ENCODE peak calls at places on chromosomes 11 and 22, in five cellular contexts. J is A673; N is cardiac fibroblast; O is fibroblast of mammary gland; L is CD4-positive, alpha-beta T cell. I is an unnamed sample.

GRCh38 chr11:71453911-71454304 is 905 bp downstream of the NADSYN1 start:
- DNase-seq in J (no peak), N (no peak), O (no peak), L (no peak), I (no peak)

GRCh38 chr22:42432818-42433217 is 615 bp upstream of the NFAM1 start:
- DNase-seq in J (no peak), N (no peak), O (no peak), L (no peak), I (no peak)

GRCh38 chr11:122696662-122697061 is 41.1 kb downstream of the UBASH3B start:
- DNase-seq in J (no peak), N (no peak), O (no peak), L (peak), I (peak)

GRCh38 chr22:49951001-49951677 is 9.4 kb upstream of the PIM3 start:
- DNase-seq in J (no peak), N (no peak), O (peak), L (no peak), I (peak)

GRCh38 chr11:1126935-1127663 is 30.7 kb upstream of the MUC5AC start:
- DNase-seq in J (no peak), N (no peak), O (no peak), L (no peak), I (no peak)

GRCh38 chr11:62933775-62934495 is 12.8 kb upstream of the CHRM1 start:
- DNase-seq in J (no peak), N (no peak), O (no peak), L (no peak), I (no peak)

GRCh38 chr11:116826751-116827431 is 2.8 kb upstream of the APOC3 start:
- DNase-seq in J (no peak), N (no peak), O (no peak), L (no peak), I (no peak)

GRCh38 chr11:102957953-102958352 is 2.4 kb upstream of the MMP13 start:
- DNase-seq in J (no peak), N (no peak), O (no peak), L (no peak), I (no peak)

GRCh38 chr22:45475876-45476514 is 26.7 kb upstream of the FBLN1 start:
- DNase-seq in J (no peak), N (no peak), O (no peak), L (no peak), I (no peak)

GRCh38 chr11:31940396-31941037 is 129.4 kb upstream of the PAX6 start:
- DNase-seq in J (peak), N (peak), O (peak), L (no peak), I (no peak)

GRCh38 chr11:28090052-28090749 is 17.8 kb downstream of the KIF18A start:
- DNase-seq in J (no peak), N (peak), O (peak), L (no peak), I (no peak)

GRCh38 chr11:13324709-13325108 is 47.1 kb downstream of the BMAL1 start:
- DNase-seq in J (no peak), N (no peak), O (no peak), L (no peak), I (no peak)

GRCh38 chr11:67321313-67321871 is 18.1 kb downstream of the SSH3 start:
- DNase-seq in J (no peak), N (no peak), O (no peak), L (no peak), I (no peak)

GRCh38 chr11:12769834-12770345 is 95.7 kb downstream of the TEAD1 start:
- DNase-seq in J (peak), N (peak), O (peak), L (no peak), I (no peak)

GRCh38 chr11:71329165-71329510 is 76.8 kb upstream of the SHANK2 start:
- DNase-seq in J (no peak), N (no peak), O (no peak), L (no peak), I (no peak)

GRCh38 chr22:28911777-28912669 is 28.7 kb downstream of the ZNRF3 start:
- DNase-seq in J (no peak), N (peak), O (peak), L (no peak), I (no peak)

GRCh38 chr11:128302425-128303186 is 284.8 kb downstream of the ETS1 start:
- DNase-seq in J (no peak), N (no peak), O (no peak), L (peak), I (no peak)

GRCh38 chr22:28442951-28443876 is 236.4 kb downstream of the TTC28 start:
- DNase-seq in J (peak), N (peak), O (peak), L (no peak), I (no peak)

GRCh38 chr22:47779474-47779873 is 1017.0 kb downstream of the TBC1D22A start:
- DNase-seq in J (no peak), N (no peak), O (no peak), L (no peak), I (no peak)

GRCh38 chr11:116415095-116415494 is 357.7 kb downstream of the BUD13 start:
- DNase-seq in J (no peak), N (no peak), O (no peak), L (no peak), I (no peak)

GRCh38 chr11:63248966-63249365 is 5.6 kb upstream of the SLC22A25 start:
- DNase-seq in J (no peak), N (no peak), O (no peak), L (no peak), I (no peak)

GRCh38 chr22:24400726-24401596 is 26.4 kb upstream of the ADORA2A start:
- DNase-seq in J (no peak), N (peak), O (peak), L (no peak), I (peak)

GRCh38 chr11:103031834-103032233 is 60.1 kb downstream of the DCUN1D5 start:
- DNase-seq in J (no peak), N (peak), O (peak), L (no peak), I (no peak)

GRCh38 chr22:21837184-21837979 is 30.1 kb downstream of the MAPK1 start:
- DNase-seq in J (peak), N (peak), O (peak), L (no peak), I (no peak)

GRCh38 chr11:11814614-11815452 is 26.9 kb upstream of the USP47 start:
- DNase-seq in J (no peak), N (no peak), O (no peak), L (no peak), I (no peak)

GRCh38 chr11:116217006-116217405 is 555.8 kb downstream of the BUD13 start:
- DNase-seq in J (peak), N (peak), O (peak), L (no peak), I (no peak)

GRCh38 chr11:3037041-3037944 is 19.9 kb downstream of the CARS1 start:
- DNase-seq in J (peak), N (peak), O (peak), L (peak), I (peak)

GRCh38 chr11:134025086-134025437 is 43.8 kb upstream of the JAM3 start:
- DNase-seq in J (no peak), N (no peak), O (no peak), L (no peak), I (no peak)

GRCh38 chr11:113876074-113876797 is 864 bp upstream of the USP28 start:
- DNase-seq in J (no peak), N (no peak), O (no peak), L (no peak), I (no peak)

GRCh38 chr11:60164550-60165075 is 18.3 kb downstream of the MS4A6A start:
- DNase-seq in J (no peak), N (no peak), O (no peak), L (no peak), I (no peak)

GRCh38 chr11:19597876-19598275 is 114.8 kb upstream of the NAV2 start:
- DNase-seq in J (no peak), N (no peak), O (no peak), L (no peak), I (no peak)

GRCh38 chr11:11155962-11156815 is 196.9 kb downstream of the CSNK2A3 start:
- DNase-seq in J (peak), N (no peak), O (no peak), L (peak), I (peak)

GRCh38 chr11:74634537-74634936 is 42.2 kb downstream of the POLD3 start:
- DNase-seq in J (peak), N (peak), O (peak), L (no peak), I (no peak)
- TF ChIP-seq CTCF in J (peak), N (peak), O (peak), L (no peak), I (no peak)

GRCh38 chr11:85946221-85946620 is 91.0 kb downstream of the CCDC83 start:
- DNase-seq in J (peak), N (peak), O (no peak), L (no peak), I (no peak)
- TF ChIP-seq CTCF in J (peak), N (no peak), O (no peak), L (no peak), I (no peak)

GRCh38 chr11:8209208-8209807 is 40.5 kb upstream of the RIC3 start:
- DNase-seq in J (no peak), N (no peak), O (no peak), L (no peak), I (peak)
- TF ChIP-seq CTCF in J (peak), N (peak), O (peak), L (no peak), I (peak)

DNA sequence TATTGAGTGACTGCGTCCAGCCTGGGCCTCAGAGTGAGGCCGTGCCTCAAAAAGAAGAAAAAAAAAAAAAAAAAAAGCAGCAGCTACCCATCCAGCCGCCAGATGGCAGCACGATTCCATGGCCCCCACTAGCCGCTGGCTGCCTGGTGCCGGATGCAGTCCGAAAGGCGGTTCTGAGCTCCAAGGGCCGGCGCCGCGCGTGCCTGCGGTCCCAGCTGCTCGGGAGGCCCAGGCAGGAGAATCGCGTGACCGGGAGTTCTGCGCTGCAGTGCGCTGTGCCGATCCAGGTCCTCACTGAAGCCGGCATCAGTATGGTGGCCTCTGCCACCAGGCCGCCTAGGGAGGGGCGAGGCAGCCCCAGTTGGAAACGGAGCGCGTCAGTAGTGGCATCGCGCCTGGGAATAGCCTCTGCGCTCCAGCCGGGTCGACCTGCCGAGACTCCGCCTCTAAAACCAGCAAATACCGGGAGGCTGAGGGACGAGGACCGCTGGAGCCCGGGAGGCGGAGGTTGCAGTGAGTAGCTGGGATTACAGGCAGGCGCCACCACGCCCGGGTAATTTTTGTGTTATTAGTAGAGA is 19.3 kb downstream of the SCARF2 start:
- DNase-seq in J (peak), N (peak), O (peak), L (peak), I (peak)
- TF ChIP-seq CTCF in J (peak), N (peak), O (peak), L (peak), I (peak)

DNA sequence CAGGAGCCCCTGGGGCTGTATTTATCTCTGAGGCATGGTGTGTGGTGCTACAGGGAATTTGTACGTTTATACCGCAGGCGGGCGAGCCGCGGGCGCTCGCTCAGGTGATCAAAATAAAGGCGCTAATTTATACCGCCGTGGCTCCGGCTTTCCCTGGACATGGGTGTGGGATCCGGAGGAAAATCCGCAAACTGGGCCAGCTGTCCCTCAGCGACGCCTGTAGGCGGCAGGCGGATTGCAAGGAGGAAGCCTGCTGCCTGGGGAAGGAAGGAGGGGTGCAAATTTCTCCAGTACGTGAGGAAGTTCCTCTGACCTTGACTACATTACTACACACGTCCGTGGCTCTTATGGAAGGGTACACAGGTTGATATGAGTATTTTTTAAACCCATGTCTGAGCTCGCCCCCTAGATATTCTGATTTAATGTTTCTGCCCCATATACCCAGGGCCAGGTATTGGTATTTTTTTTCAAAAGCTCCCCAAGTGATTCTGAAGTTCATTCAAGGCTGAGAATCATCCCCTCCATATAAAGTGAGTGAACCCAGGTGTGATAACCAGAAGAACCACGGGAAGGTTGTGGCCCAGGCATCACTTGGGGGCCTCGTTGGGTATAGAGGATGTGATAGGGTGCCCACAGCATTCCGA is 2.8 kb downstream of the MYOD1 start:
- DNase-seq in J (peak), N (peak), O (peak), L (no peak), I (no peak)
- TF ChIP-seq CTCF in J (peak), N (peak), O (peak), L (no peak), I (peak)